ENCODE peak calls at places on chromosomes 11 and 22, in four cellular contexts. K, S, E and W are unnamed samples.

GRCh38 chr11:95230054-95231034 is 658 bp downstream of the SESN3 start:
- DNase-seq in E (peak; percentile 75), S (no peak), K (peak; percentile 40), W (peak; percentile 7)

GRCh38 chr11:76699461-76700091 is 29.0 kb upstream of the LRRC32 start:
- DNase-seq in E (no peak), K (no peak), S (no peak), W (no peak)

GRCh38 chr11:66549696-66550095 is 3.0 kb downstream of the ACTN3 start:
- DNase-seq in E (no peak), S (no peak), K (no peak), W (no peak)

GRCh38 chr22:30265131-30265720 is 1.4 kb downstream of the OSM start:
- DNase-seq in E (no peak), K (no peak), S (no peak), W (no peak)

GRCh38 chr11:76742912-76743311 is 40.2 kb upstream of the TSKU start:
- DNase-seq in E (no peak), S (no peak), K (no peak), W (no peak)

GRCh38 chr11:4922304-4922703 is 1.8 kb downstream of the OR51G1 start:
- DNase-seq in K (no peak), S (no peak), E (no peak), W (no peak)

GRCh38 chr11:112004389-112004788 is 20.8 kb upstream of the DLAT start:
- DNase-seq in E (no peak), K (no peak), S (no peak), W (no peak)

GRCh38 chr22:35887296-35887875 is 141.2 kb downstream of the RBFOX2 start:
- DNase-seq in K (no peak), S (peak; percentile 43), E (no peak), W (no peak)

GRCh38 chr11:6579681-6580080 is 23.7 kb downstream of the RRP8 start:
- DNase-seq in E (no peak), S (no peak), K (no peak), W (no peak)

GRCh38 chr11:88332851-88333250 is 4.7 kb downstream of the CTSC start:
- DNase-seq in S (no peak), K (no peak), E (no peak), W (no peak)

GRCh38 chr22:48704335-48704734 is 1123.3 kb downstream of the BRD1 start:
- DNase-seq in E (peak; percentile 27), S (no peak), K (no peak), W (no peak)

GRCh38 chr11:68077617-68078592 is 39.1 kb downstream of the TCIRG1 start:
- DNase-seq in E (no peak), S (no peak), K (no peak), W (peak; percentile 17)

GRCh38 chr22:44448271-44448780 is 49.7 kb downstream of the RTL6 start:
- DNase-seq in E (peak; percentile 88), K (no peak), S (peak; percentile 92), W (no peak)